ENCODE peak calls at places on chromosomes 6 and 20, in ten cellular contexts. G, N, K, W, O, X, P, T, L and Z are unnamed samples.

GRCh38 chr20:48910360-48910781 is 11.1 kb upstream of the ARFGEF2 start:
- DNase-seq in G (no peak), N (no peak), K (no peak), W (no peak), O (no peak), X (no peak), P (no peak), T (no peak), L (no peak), Z (no peak)

GRCh38 chr20:38250607-38251006 is 9.9 kb downstream of the KIAA1755 start:
- DNase-seq in G (peak; percentile 10), N (no peak), K (no peak), W (no peak), O (no peak), X (no peak), P (no peak), T (no peak), L (no peak), Z (no peak)

GRCh38 chr6:142965164-142965563 is 20.2 kb upstream of the HIVEP2 start:
- DNase-seq in G (no peak), N (no peak), K (no peak), W (no peak), O (no peak), X (no peak), P (no peak), T (no peak), L (no peak), Z (no peak)

GRCh38 chr6:12431023-12431422 is 140.9 kb downstream of the EDN1 start:
- DNase-seq in G (no peak), N (no peak), K (no peak), W (no peak), O (no peak), X (no peak), P (no peak), T (no peak), L (no peak), Z (no peak)

GRCh38 chr6:20699402-20699801 is 165.1 kb downstream of the CDKAL1 start:
- DNase-seq in G (no peak), N (no peak), K (no peak), W (no peak), O (no peak), X (no peak), P (no peak), T (no peak), L (no peak), Z (no peak)

GRCh38 chr20:47070176-47070575 is 175.5 kb downstream of the EYA2 start:
- DNase-seq in G (no peak), N (no peak), K (no peak), W (no peak), O (no peak), X (no peak), P (peak; percentile 25), T (no peak), L (no peak), Z (no peak)

GRCh38 chr6:91088515-91088914 is 501.6 kb upstream of the MAP3K7 start:
- DNase-seq in G (no peak), N (no peak), K (no peak), W (no peak), O (no peak), X (no peak), P (peak; percentile 50), T (no peak), L (no peak), Z (no peak)

GRCh38 chr20:21607971-21608735 is 94.3 kb upstream of the NKX2-2 start:
- DNase-seq in G (no peak), N (peak; percentile 83), K (no peak), W (no peak), O (peak; percentile 86), X (peak; percentile 88), P (peak; percentile 33), T (no peak), L (peak; percentile 13), Z (no peak)

GRCh38 chr20:10955166-10955565 is 281.4 kb upstream of the JAG1 start:
- DNase-seq in G (no peak), N (no peak), K (no peak), W (no peak), O (no peak), X (no peak), P (no peak), T (no peak), L (no peak), Z (no peak)

GRCh38 chr20:16486532-16486931 is 86.7 kb downstream of the KIF16B start:
- DNase-seq in G (no peak), N (no peak), K (no peak), W (no peak), O (no peak), X (no peak), P (no peak), T (no peak), L (no peak), Z (no peak)

GRCh38 chr20:32702706-32703425 is 29.1 kb upstream of the C20orf203 start:
- DNase-seq in G (no peak), N (no peak), K (no peak), W (no peak), O (no peak), X (no peak), P (no peak), T (no peak), L (no peak), Z (no peak)

GRCh38 chr20:51084598-51084997 is 61.7 kb upstream of the KCNG1 start:
- DNase-seq in G (no peak), N (no peak), K (no peak), W (no peak), O (no peak), X (no peak), P (no peak), T (no peak), L (no peak), Z (no peak)
- H3K4me3 ChIP-seq in G (no peak overlapping the region), N (no peak overlapping the region), K (no peak overlapping the region), W (no peak overlapping the region), O (no peak overlapping the region), X (no peak overlapping the region), P (no peak overlapping the region), T (no peak overlapping the region), L (no peak overlapping the region), Z (no peak overlapping the region)

DNA sequence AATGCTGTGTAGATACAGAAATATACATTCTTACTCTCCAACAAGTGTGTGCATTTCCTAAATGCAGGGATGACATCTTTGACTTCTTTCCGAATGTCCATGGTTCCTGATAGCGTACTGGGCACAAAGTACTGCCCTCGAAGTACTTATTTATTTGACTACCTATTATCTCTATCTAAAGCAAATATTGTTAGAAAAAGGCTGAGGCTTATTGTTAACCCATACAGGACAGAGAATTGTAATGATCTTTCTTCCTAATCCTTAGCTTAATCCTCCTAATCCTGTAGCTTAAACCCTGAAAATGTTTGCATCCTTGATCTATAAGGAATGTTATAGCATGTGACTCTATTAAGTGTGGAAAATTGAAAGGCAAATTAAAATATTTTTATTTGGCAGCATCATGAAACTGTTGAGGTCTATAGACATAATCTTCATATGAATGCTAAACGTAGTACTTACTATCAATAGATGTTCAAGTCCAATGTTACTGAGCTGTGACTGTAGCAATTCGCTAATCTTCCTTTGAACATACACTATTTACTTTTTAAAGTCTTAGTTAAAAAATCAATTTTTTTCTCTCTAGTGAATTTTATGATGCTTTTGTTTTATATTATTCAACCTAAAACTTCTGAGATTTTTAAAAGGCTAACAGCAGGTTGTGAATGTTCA is 85.0 kb upstream of the ELOVL5 start:
- DNase-seq in G (no peak), N (no peak), K (no peak), W (no peak), O (no peak), X (no peak), P (no peak), T (no peak), L (no peak), Z (no peak)
- H3K27me3 ChIP-seq in G (no peaks in the 10 kb centered on the region), N (no peaks in the 10 kb centered on the region), K (no peaks in the 10 kb centered on the region), W (no peaks in the 10 kb centered on the region), O (no peaks in the 10 kb centered on the region), X (no peaks in the 10 kb centered on the region), P (no peaks in the 10 kb centered on the region), T (no peaks in the 10 kb centered on the region), L (no peaks in the 10 kb centered on the region), Z (no peaks in the 10 kb centered on the region)

DNA sequence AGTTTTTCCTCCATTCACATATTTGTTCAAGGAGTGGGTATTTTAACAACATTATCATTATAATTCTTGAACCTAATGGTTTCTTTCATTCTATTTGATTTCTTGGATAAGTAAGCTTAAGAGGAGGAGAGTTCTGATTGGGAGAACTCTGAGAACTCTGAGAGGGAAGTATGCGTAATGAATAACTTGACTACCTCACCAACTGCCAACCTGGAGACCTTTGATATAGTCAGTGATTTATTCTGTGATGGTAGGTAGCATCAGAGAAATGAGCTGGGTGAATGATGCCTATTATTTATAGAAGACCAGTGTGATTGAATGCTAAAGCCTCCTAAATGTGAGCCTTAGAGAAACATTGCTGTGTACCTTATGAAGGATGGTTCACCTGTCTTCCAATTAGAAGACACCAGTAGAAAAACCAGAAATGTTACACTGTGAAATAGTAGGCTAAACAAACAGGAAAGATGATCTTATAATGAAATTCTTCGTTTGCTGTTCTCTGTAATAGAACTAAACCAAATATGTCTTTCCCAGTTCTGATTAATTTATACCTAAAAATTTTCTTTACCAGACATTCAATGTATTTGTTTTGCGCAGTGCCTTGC is 114.9 kb downstream of the RTN4IP1 start:
- DNase-seq in G (no peak), N (no peak), K (no peak), W (no peak), O (no peak), X (no peak), P (no peak), T (no peak), L (no peak), Z (no peak)
- H3K4me3 ChIP-seq in G (peak overlapping the region; percentile 67), N (peak overlapping the region; percentile 79), K (no peak overlapping the region), W (no peak overlapping the region), O (no peak overlapping the region), X (no peak overlapping the region), P (no peak overlapping the region), T (no peak overlapping the region), L (no peak overlapping the region), Z (no peak overlapping the region)

GRCh38 chr6:30446259-30446658 is 43.0 kb upstream of the HLA-E start:
- DNase-seq in G (no peak), N (no peak), K (no peak), W (no peak), O (no peak), X (no peak), P (no peak), T (no peak), L (no peak), Z (no peak)

GRCh38 chr6:30447237-30447636 is 42.1 kb upstream of the HLA-E start:
- DNase-seq in G (no peak), N (no peak), K (no peak), W (no peak), O (peak; percentile 65), X (no peak), P (peak; percentile 8), T (no peak), L (no peak), Z (no peak)

GRCh38 chr6:30443657-30444450 is 45.5 kb upstream of the HLA-E start:
- DNase-seq in G (no peak), N (no peak), K (no peak), W (no peak), O (no peak), X (no peak), P (no peak), T (no peak), L (no peak), Z (peak; percentile 54)

GRCh38 chr6:30441171-30441570 is 48.1 kb upstream of the HLA-E start:
- DNase-seq in G (no peak), N (no peak), K (no peak), W (no peak), O (no peak), X (no peak), P (no peak), T (no peak), L (no peak), Z (no peak)

DNA sequence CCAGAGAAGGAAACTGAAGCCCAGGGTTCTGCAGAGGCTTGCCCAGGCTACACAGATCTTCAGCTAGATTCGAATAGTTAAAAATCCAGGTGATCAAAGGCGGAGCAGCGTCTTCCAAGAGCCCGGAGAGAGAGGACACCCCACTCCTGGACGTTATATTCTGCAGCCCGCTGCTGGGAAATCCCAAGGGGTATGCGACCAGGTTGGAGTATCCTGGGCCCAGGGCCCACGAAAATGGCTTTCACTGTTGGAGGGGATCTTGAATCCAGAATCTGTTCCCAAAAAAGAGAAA is 44.9 kb upstream of the HLA-E start:
- DNase-seq in G (no peak), N (no peak), K (no peak), W (no peak), O (no peak), X (no peak), P (no peak), T (no peak), L (no peak), Z (no peak)
- H3K27me3 ChIP-seq in G (peaks cover 94% of the 10 kb centered on the region), N (peaks cover 79% of the 10 kb centered on the region), K (peaks cover 68% of the 10 kb centered on the region), W (no peaks in the 10 kb centered on the region), O (peaks cover 99% of the 10 kb centered on the region), X (peaks cover 98% of the 10 kb centered on the region), P (peaks cover 5% of the 10 kb centered on the region), T (peaks cover 57% of the 10 kb centered on the region), L (peaks cover 99% of the 10 kb centered on the region), Z (peaks cover 20% of the 10 kb centered on the region)